ENCODE peak calls at places on chromosomes 12 and 14, in nine cellular contexts. W, B, J, V, U, N, F, A and X are unnamed samples.

GRCh38 chr14:79376557-79376956 is 834.7 kb downstream of the DIO2 start:
- DNase-seq in A (no peak), U (no peak), B (no peak), J (no peak), W (no peak), N (no peak), F (no peak), V (no peak), X (no peak)

GRCh38 chr14:49861581-49861922 is 9.0 kb upstream of the NEMF start:
- DNase-seq in F (peak; percentile 84), W (peak; percentile 68), A (peak; percentile 94), J (peak; percentile 86), N (peak; percentile 50), V (peak; percentile 48), U (peak; percentile 53), B (peak; percentile 56), X (peak; percentile 73)

GRCh38 chr12:129911437-129912049 is 7.7 kb upstream of the TMEM132D start:
- DNase-seq in N (peak; percentile 59), V (peak; percentile 22), F (no peak), A (no peak), W (no peak), J (peak; percentile 93), B (no peak), U (peak; percentile 63), X (peak; percentile 33)

GRCh38 chr12:92133166-92133565 is 12.5 kb downstream of the BTG1 start:
- DNase-seq in A (peak; percentile 42), V (no peak), J (no peak), B (no peak), F (no peak), N (no peak), U (no peak), W (no peak), X (no peak)

GRCh38 chr12:20493924-20494323 is 125.6 kb downstream of the PDE3A start:
- DNase-seq in V (no peak), F (no peak), J (no peak), W (no peak), A (peak; percentile 24), B (no peak), N (no peak), U (no peak), X (no peak)

GRCh38 chr14:78152246-78153068 is 17.7 kb upstream of the NRXN3 start:
- DNase-seq in F (no peak), U (no peak), W (no peak), N (no peak), J (no peak), B (no peak), V (no peak), A (no peak), X (no peak)

GRCh38 chr14:73238262-73238852 is 1.1 kb downstream of the PAPLN start:
- DNase-seq in B (no peak), U (no peak), N (no peak), A (peak; percentile 81), W (no peak), J (no peak), V (no peak), F (no peak), X (no peak)

GRCh38 chr12:54016478-54016964 is 7.7 kb downstream of the HOXC8 start:
- DNase-seq in J (peak; percentile 68), F (no peak), A (peak; percentile 23), B (no peak), U (no peak), V (no peak), N (no peak), W (peak; percentile 51), X (no peak)

GRCh38 chr14:49982522-49982951 is 89.7 kb downstream of the ARF6 start:
- DNase-seq in F (no peak), B (no peak), J (no peak), U (no peak), W (no peak), V (no peak), A (peak; percentile 89), N (no peak), X (no peak)

GRCh38 chr12:40692617-40693502 is 621 bp downstream of the CNTN1 start:
- DNase-seq in A (no peak), B (no peak), U (no peak), F (no peak), W (peak; percentile 54), N (peak; percentile 47), J (peak; percentile 86), V (no peak), X (no peak)

GRCh38 chr14:24315807-24316596 is 4.7 kb downstream of the LTB4R start:
- DNase-seq in U (peak; percentile 77), F (no peak), V (peak; percentile 67), N (peak; percentile 35), W (peak; percentile 76), J (peak; percentile 86), A (no peak), B (no peak), X (peak; percentile 75)

GRCh38 chr12:19125325-19125724 is 4.2 kb upstream of the PLEKHA5 start:
- DNase-seq in F (no peak), W (no peak), V (no peak), U (no peak), A (peak; percentile 43), N (no peak), B (no peak), J (no peak), X (no peak)

GRCh38 chr12:6036509-6036908 is 88.0 kb downstream of the VWF start:
- DNase-seq in W (no peak), J (no peak), U (no peak), V (no peak), N (no peak), B (no peak), A (no peak), F (no peak), X (no peak)

GRCh38 chr12:40723001-40723400 is 30.8 kb downstream of the CNTN1 start:
- DNase-seq in W (no peak), U (no peak), B (no peak), N (no peak), F (no peak), V (no peak), A (no peak), J (no peak), X (no peak)

GRCh38 chr14:74905595-74906142 is 17.4 kb downstream of the RPS6KL1 start:
- DNase-seq in W (peak; percentile 89), J (peak; percentile 91), B (peak; percentile 68), U (peak; percentile 77), V (peak; percentile 80), N (peak; percentile 76), A (peak; percentile 53), F (peak; percentile 81), X (peak; percentile 77)

GRCh38 chr14:99202516-99202915 is 69.5 kb downstream of the BCL11B start:
- DNase-seq in B (no peak), F (no peak), W (no peak), J (no peak), N (no peak), U (no peak), V (no peak), A (no peak), X (no peak)

GRCh38 chr12:119988440-119988787 is 622 bp upstream of the BICDL1 start:
- DNase-seq in J (no peak), V (no peak), B (no peak), N (no peak), U (no peak), W (no peak), A (peak; percentile 39), F (no peak), X (no peak)

GRCh38 chr12:119989619-119990381 is 764 bp downstream of the BICDL1 start:
- DNase-seq in W (peak; percentile 85), J (peak; percentile 97), B (peak; percentile 55), F (peak; percentile 78), A (peak; percentile 65), V (peak; percentile 85), N (peak; percentile 86), U (peak; percentile 90), X (peak; percentile 86)

GRCh38 chr12:119992129-119992705 is 3.2 kb downstream of the BICDL1 start:
- DNase-seq in N (no peak), J (no peak), B (no peak), W (no peak), A (no peak), F (no peak), V (no peak), U (no peak), X (no peak)

GRCh38 chr12:119990382-119990874 is 1.4 kb downstream of the BICDL1 start:
- DNase-seq in V (no peak), J (no peak), U (no peak), N (no peak), W (no peak), F (no peak), A (no peak), B (no peak), X (no peak)

GRCh38 chr12:119988788-119989618 is at the start of gene BICDL1:
- DNase-seq in F (no peak), W (peak; percentile 66), N (peak; percentile 92), A (peak; percentile 20), J (peak; percentile 99), V (peak; percentile 42), U (peak; percentile 97), B (peak; percentile 96), X (peak; percentile 94)
- H3K27ac ChIP-seq in F (no peak within 1 kb of the TSS), W (no peak within 1 kb of the TSS), N (peak within 1 kb of the TSS; percentile 57), A (no peak within 1 kb of the TSS), J (no peak within 1 kb of the TSS), V (no peak within 1 kb of the TSS), U (peak within 1 kb of the TSS; percentile 89), B (peak within 1 kb of the TSS; percentile 58), X (peak within 1 kb of the TSS; percentile 89)

GRCh38 chr14:69483765-69484443 is 624 bp upstream of the PLEKHD1 start:
- DNase-seq in J (no peak), V (peak; percentile 28), U (no peak), B (no peak), N (peak; percentile 19), A (peak; percentile 14), W (peak; percentile 90), F (no peak), X (peak; percentile 10)
- TF ChIP-seq CTCF in J (no peak), V (no peak), U (no peak), B (no peak), N (no peak), A (no peak), W (no peak), F (no peak), X (no peak)

DNA sequence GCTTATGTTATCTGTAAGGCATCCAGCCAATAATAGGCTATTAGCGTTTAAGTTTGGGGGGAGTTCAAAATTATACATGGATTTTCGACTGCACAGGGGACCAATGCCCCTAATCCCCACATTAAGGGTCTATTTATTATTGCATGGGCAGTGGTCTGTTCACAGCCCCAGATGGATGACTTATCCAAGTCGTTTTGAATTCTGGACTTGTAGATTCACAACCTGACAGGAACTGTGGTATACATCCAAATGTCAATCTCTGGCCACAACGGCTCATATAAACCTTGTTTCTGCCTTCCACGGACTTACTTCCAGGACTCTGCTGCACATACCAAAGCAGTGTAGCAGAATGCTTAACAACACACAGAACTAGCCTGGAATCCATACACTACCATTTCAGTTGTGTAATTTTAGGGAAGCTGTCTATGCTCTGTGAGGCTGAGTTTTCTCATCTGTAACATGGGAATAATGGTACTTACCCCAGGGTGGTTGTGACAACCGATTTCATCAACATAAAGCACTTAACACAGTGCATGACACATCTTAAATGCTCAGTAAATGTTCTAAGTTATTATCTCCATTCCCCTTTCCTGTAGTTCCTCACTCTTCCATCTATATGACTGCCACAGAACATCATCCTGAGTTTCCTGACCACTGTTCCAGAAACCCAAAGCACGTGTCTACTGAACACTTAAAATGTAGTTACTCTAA is 3.7 kb downstream of the DDX24 start:
- DNase-seq in W (no peak), A (no peak), F (no peak), U (no peak), J (no peak), V (no peak), N (no peak), B (no peak), X (no peak)
- H3K4me1 ChIP-seq in W (peaks cover 47% of the 10 kb centered on the region), A (peaks cover 11% of the 10 kb centered on the region), F (peaks cover 39% of the 10 kb centered on the region), U (peaks cover 56% of the 10 kb centered on the region), J (no peaks in the 10 kb centered on the region), V (peaks cover 57% of the 10 kb centered on the region), N (peaks cover 54% of the 10 kb centered on the region), B (peaks cover 43% of the 10 kb centered on the region), X (peaks cover 34% of the 10 kb centered on the region)

GRCh38 chr14:64958201-64958600 is 13.9 kb downstream of the RAB15 start:
- DNase-seq in F (no peak), N (no peak), J (no peak), A (no peak), V (no peak), B (no peak), U (no peak), W (no peak), X (no peak)
- H3K27ac ChIP-seq in F (no peak overlapping the region), N (no peak overlapping the region), J (no peak overlapping the region), A (no peak overlapping the region), V (no peak overlapping the region), B (no peak overlapping the region), U (no peak overlapping the region), W (no peak overlapping the region), X (no peak overlapping the region)